ENCODE peak calls at places on chromosomes 13 and 19, in six cellular contexts. M is adrenal gland, R is heart left ventricle, V is NCI-H748 treated with DMSO at 0.1 percent for 48 hours, X is SW480, W is HCEC 1CT. Z is an unnamed sample.

GRCh38 chr13:114313061-114313860 is 1.0 kb upstream of the CHAMP1 start:
- DNase-seq in M (peak; percentile 24), R (no peak), V (no peak), X (no peak), W (peak; percentile 39), Z (no peak)

GRCh38 chr13:80001510-80001842 is 339.4 kb downstream of the SPRY2 start:
- DNase-seq in M (no peak), R (no peak), V (no peak), X (no peak), W (no peak), Z (no peak)

GRCh38 chr19:49231389-49231788 is 73.8 kb downstream of the TRPM4 start:
- DNase-seq in M (no peak), R (no peak), V (no peak), X (peak; percentile 80), W (no peak), Z (no peak)

GRCh38 chr19:14410054-14410774 is 8.9 kb downstream of the DDX39A start:
- DNase-seq in M (no peak), R (no peak), V (no peak), X (no peak), W (no peak), Z (no peak)

GRCh38 chr19:54453921-54454780 is 5.2 kb downstream of the LENG8 start:
- DNase-seq in M (no peak), R (no peak), V (no peak), X (no peak), W (no peak), Z (no peak)

GRCh38 chr13:48579167-48579918 is 46.5 kb upstream of the RCBTB2 start:
- DNase-seq in M (no peak), R (no peak), V (no peak), X (no peak), W (no peak), Z (no peak)

GRCh38 chr13:43107780-43108179 is 84.4 kb downstream of the DNAJC15 start:
- DNase-seq in M (no peak), R (no peak), V (no peak), X (peak; percentile 54), W (no peak), Z (no peak)

GRCh38 chr13:28093871-28094270 is 6.5 kb downstream of the FLT3 start:
- DNase-seq in M (no peak), R (no peak), V (no peak), X (no peak), W (no peak), Z (no peak)

GRCh38 chr19:39254539-39255345 is 6.1 kb upstream of the IFNL4 start:
- DNase-seq in M (no peak), R (no peak), V (no peak), X (peak; percentile 16), W (no peak), Z (no peak)

GRCh38 chr13:23770428-23770827 is 118.8 kb downstream of the MIPEP start:
- DNase-seq in M (no peak), R (no peak), V (no peak), X (no peak), W (no peak), Z (no peak)

GRCh38 chr19:23403581-23404324 is 8.5 kb upstream of the ZNF91 start:
- DNase-seq in M (no peak), R (no peak), V (no peak), X (no peak), W (no peak), Z (peak; percentile 89)

GRCh38 chr13:100646030-100646673 is 28.4 kb downstream of the TMTC4 start:
- DNase-seq in M (no peak), R (no peak), V (no peak), X (no peak), W (peak; percentile 31), Z (no peak)